ENCODE peak calls at places on chromosomes 4 and X, in six cellular contexts. One of them, this sample, is unnamed.

GRCh38 chr4:87974856-87975462 is 555 bp upstream of the SPP1 start:
- ATAC-seq in omental fat pad: no peak
- ATAC-seq in left cardiac atrium: no peak
- ATAC-seq in activated B cell treated with CpG ODN at 0.5 μM for 24 hours: no peak
- ATAC-seq in CD8-positive, alpha-beta T cell: no peak
- ATAC-seq in T-cell: no peak
- ATAC-seq in this sample: no peak

GRCh38 chrX:39067866-39068265 is 266.6 kb downstream of the MID1IP1 start:
- ATAC-seq in omental fat pad: no peak
- ATAC-seq in left cardiac atrium: no peak
- ATAC-seq in activated B cell treated with CpG ODN at 0.5 μM for 24 hours: no peak
- ATAC-seq in CD8-positive, alpha-beta T cell: no peak
- ATAC-seq in T-cell: no peak
- ATAC-seq in this sample: no peak

GRCh38 chrX:130896816-130897508 is 6.0 kb downstream of the ENOX2 start:
- ATAC-seq in omental fat pad: no peak
- ATAC-seq in left cardiac atrium: no peak
- ATAC-seq in activated B cell treated with CpG ODN at 0.5 μM for 24 hours: no peak
- ATAC-seq in CD8-positive, alpha-beta T cell: no peak
- ATAC-seq in T-cell: no peak
- ATAC-seq in this sample: no peak

GRCh38 chrX:131711478-131711867 is 167.6 kb downstream of the OR13H1 start:
- ATAC-seq in omental fat pad: no peak
- ATAC-seq in left cardiac atrium: no peak
- ATAC-seq in activated B cell treated with CpG ODN at 0.5 μM for 24 hours: no peak
- ATAC-seq in CD8-positive, alpha-beta T cell: no peak
- ATAC-seq in T-cell: no peak
- ATAC-seq in this sample: peak

GRCh38 chr4:81495308-81495707 is 23.6 kb upstream of the RASGEF1B start:
- ATAC-seq in omental fat pad: no peak
- ATAC-seq in left cardiac atrium: no peak
- ATAC-seq in activated B cell treated with CpG ODN at 0.5 μM for 24 hours: no peak
- ATAC-seq in CD8-positive, alpha-beta T cell: no peak
- ATAC-seq in T-cell: no peak
- ATAC-seq in this sample: no peak

GRCh38 chrX:2658585-2659292 is 32.4 kb upstream of the CD99 start:
- ATAC-seq in omental fat pad: no peak
- ATAC-seq in left cardiac atrium: no peak
- ATAC-seq in activated B cell treated with CpG ODN at 0.5 μM for 24 hours: peak
- ATAC-seq in CD8-positive, alpha-beta T cell: no peak
- ATAC-seq in T-cell: no peak
- ATAC-seq in this sample: no peak

GRCh38 chr4:9891740-9892139 is 110.3 kb downstream of the DRD5 start:
- ATAC-seq in omental fat pad: no peak
- ATAC-seq in left cardiac atrium: no peak
- ATAC-seq in activated B cell treated with CpG ODN at 0.5 μM for 24 hours: no peak
- ATAC-seq in CD8-positive, alpha-beta T cell: no peak
- ATAC-seq in T-cell: no peak
- ATAC-seq in this sample: no peak

GRCh38 chr4:145019346-145019745 is 78.7 kb downstream of the ANAPC10 start:
- ATAC-seq in omental fat pad: no peak
- ATAC-seq in left cardiac atrium: no peak
- ATAC-seq in activated B cell treated with CpG ODN at 0.5 μM for 24 hours: no peak
- ATAC-seq in CD8-positive, alpha-beta T cell: no peak
- ATAC-seq in T-cell: no peak
- ATAC-seq in this sample: no peak

GRCh38 chrX:115679460-115679859 is 118.5 kb downstream of the PLS3 start:
- ATAC-seq in omental fat pad: no peak
- ATAC-seq in left cardiac atrium: no peak
- ATAC-seq in activated B cell treated with CpG ODN at 0.5 μM for 24 hours: no peak
- ATAC-seq in CD8-positive, alpha-beta T cell: no peak
- ATAC-seq in T-cell: no peak
- ATAC-seq in this sample: no peak

GRCh38 chr4:13476915-13477314 is 7.2 kb downstream of the RAB28 start:
- ATAC-seq in omental fat pad: no peak
- ATAC-seq in left cardiac atrium: no peak
- ATAC-seq in activated B cell treated with CpG ODN at 0.5 μM for 24 hours: no peak
- ATAC-seq in CD8-positive, alpha-beta T cell: no peak
- ATAC-seq in T-cell: no peak
- ATAC-seq in this sample: no peak

GRCh38 chr4:36316544-36317082 is 35.2 kb downstream of the DTHD1 start:
- ATAC-seq in omental fat pad: peak
- ATAC-seq in left cardiac atrium: no peak
- ATAC-seq in activated B cell treated with CpG ODN at 0.5 μM for 24 hours: no peak
- ATAC-seq in CD8-positive, alpha-beta T cell: no peak
- ATAC-seq in T-cell: no peak
- ATAC-seq in this sample: no peak

GRCh38 chrX:44795945-44796450 is 47.8 kb upstream of the DUSP21 start:
- ATAC-seq in omental fat pad: no peak
- ATAC-seq in left cardiac atrium: no peak
- ATAC-seq in activated B cell treated with CpG ODN at 0.5 μM for 24 hours: no peak
- ATAC-seq in CD8-positive, alpha-beta T cell: no peak
- ATAC-seq in T-cell: no peak
- ATAC-seq in this sample: no peak

GRCh38 chrX:136266828-136267227 is 15.6 kb upstream of the MAP7D3 start:
- ATAC-seq in omental fat pad: no peak
- ATAC-seq in left cardiac atrium: no peak
- ATAC-seq in activated B cell treated with CpG ODN at 0.5 μM for 24 hours: no peak
- ATAC-seq in CD8-positive, alpha-beta T cell: no peak
- ATAC-seq in T-cell: no peak
- ATAC-seq in this sample: no peak

GRCh38 chr4:110620352-110621327 is 2.2 kb downstream of the PITX2 start:
- ATAC-seq in omental fat pad: no peak
- ATAC-seq in left cardiac atrium: peak
- ATAC-seq in activated B cell treated with CpG ODN at 0.5 μM for 24 hours: no peak
- ATAC-seq in CD8-positive, alpha-beta T cell: no peak
- ATAC-seq in T-cell: no peak
- ATAC-seq in this sample: no peak

GRCh38 chr4:107760281-107760947 is 40.4 kb upstream of the PAPSS1 start:
- ATAC-seq in omental fat pad: no peak
- ATAC-seq in left cardiac atrium: no peak
- ATAC-seq in activated B cell treated with CpG ODN at 0.5 μM for 24 hours: no peak
- ATAC-seq in CD8-positive, alpha-beta T cell: no peak
- ATAC-seq in T-cell: no peak
- ATAC-seq in this sample: no peak

GRCh38 chr4:26048378-26048882 is 134.4 kb downstream of the SMIM20 start:
- ATAC-seq in omental fat pad: peak
- ATAC-seq in left cardiac atrium: peak
- ATAC-seq in activated B cell treated with CpG ODN at 0.5 μM for 24 hours: no peak
- ATAC-seq in CD8-positive, alpha-beta T cell: no peak
- ATAC-seq in T-cell: no peak
- ATAC-seq in this sample: peak

GRCh38 chrX:131792789-131793462 is 230.2 kb upstream of the STK26 start:
- ATAC-seq in omental fat pad: peak
- ATAC-seq in left cardiac atrium: peak
- ATAC-seq in activated B cell treated with CpG ODN at 0.5 μM for 24 hours: no peak
- ATAC-seq in CD8-positive, alpha-beta T cell: no peak
- ATAC-seq in T-cell: peak
- ATAC-seq in this sample: peak

GRCh38 chr4:186840222-186840701 is 116.6 kb upstream of the FAT1 start:
- ATAC-seq in omental fat pad: peak
- ATAC-seq in left cardiac atrium: peak
- ATAC-seq in activated B cell treated with CpG ODN at 0.5 μM for 24 hours: no peak
- ATAC-seq in CD8-positive, alpha-beta T cell: no peak
- ATAC-seq in T-cell: no peak
- ATAC-seq in this sample: peak

GRCh38 chrX:46200423-46200822 is 344.8 kb downstream of the ZNF674 start:
- ATAC-seq in omental fat pad: no peak
- ATAC-seq in left cardiac atrium: no peak
- ATAC-seq in activated B cell treated with CpG ODN at 0.5 μM for 24 hours: no peak
- ATAC-seq in CD8-positive, alpha-beta T cell: no peak
- ATAC-seq in T-cell: no peak
- ATAC-seq in this sample: no peak

GRCh38 chr4:114184901-114185300 is 205.5 kb upstream of the ARSJ start:
- ATAC-seq in omental fat pad: no peak
- ATAC-seq in left cardiac atrium: no peak
- ATAC-seq in activated B cell treated with CpG ODN at 0.5 μM for 24 hours: no peak
- ATAC-seq in CD8-positive, alpha-beta T cell: no peak
- ATAC-seq in T-cell: no peak
- ATAC-seq in this sample: no peak

GRCh38 chrX:49862093-49862492 is 17.2 kb upstream of the USP27X start:
- ATAC-seq in omental fat pad: no peak
- ATAC-seq in left cardiac atrium: no peak
- ATAC-seq in activated B cell treated with CpG ODN at 0.5 μM for 24 hours: no peak
- ATAC-seq in CD8-positive, alpha-beta T cell: no peak
- ATAC-seq in T-cell: no peak
- ATAC-seq in this sample: no peak

This sample was measured in gastroesophageal sphincter.